ENCODE peak calls at places on chromosomes 3 and 15, in eight cellular contexts. One of them, this sample, is unnamed.

GRCh38 chr3:27681249-27681748 is 40.8 kb downstream of the EOMES start:
- DNase-seq in hypothalamus: no peak
- DNase-seq in effector memory CD8-positive, alpha-beta T cell: peak; percentile 35
- DNase-seq in AG09309: peak; percentile 82
- DNase-seq in mucosa of gallbladder: no peak
- DNase-seq in neuronal stem cell: peak; percentile 50
- DNase-seq in CD8-positive, alpha-beta T cell: no peak
- DNase-seq in ovary: no peak
- DNase-seq in this sample: no peak

GRCh38 chr15:70030851-70031645 is 66.7 kb downstream of the TLE3 start:
- DNase-seq in hypothalamus: no peak
- DNase-seq in mucosa of gallbladder: no peak
- DNase-seq in AG09309: no peak
- DNase-seq in neuronal stem cell: no peak
- DNase-seq in effector memory CD8-positive, alpha-beta T cell: no peak
- DNase-seq in ovary: peak; percentile 17
- DNase-seq in CD8-positive, alpha-beta T cell: no peak
- DNase-seq in this sample: peak; percentile 46

GRCh38 chr15:49675051-49675450 is 54.2 kb downstream of the DTWD1 start:
- DNase-seq in effector memory CD8-positive, alpha-beta T cell: no peak
- DNase-seq in mucosa of gallbladder: no peak
- DNase-seq in neuronal stem cell: no peak
- DNase-seq in AG09309: peak; percentile 67
- DNase-seq in ovary: no peak
- DNase-seq in hypothalamus: no peak
- DNase-seq in CD8-positive, alpha-beta T cell: no peak
- DNase-seq in this sample: no peak

GRCh38 chr3:101119535-101119934 is 126.3 kb upstream of the ABI3BP start:
- DNase-seq in effector memory CD8-positive, alpha-beta T cell: no peak
- DNase-seq in hypothalamus: no peak
- DNase-seq in neuronal stem cell: no peak
- DNase-seq in ovary: no peak
- DNase-seq in mucosa of gallbladder: no peak
- DNase-seq in CD8-positive, alpha-beta T cell: no peak
- DNase-seq in AG09309: peak; percentile 62
- DNase-seq in this sample: no peak

GRCh38 chr3:75089831-75090230 is 475.4 kb upstream of the CNTN3 start:
- DNase-seq in hypothalamus: no peak
- DNase-seq in ovary: no peak
- DNase-seq in effector memory CD8-positive, alpha-beta T cell: no peak
- DNase-seq in mucosa of gallbladder: no peak
- DNase-seq in neuronal stem cell: no peak
- DNase-seq in CD8-positive, alpha-beta T cell: no peak
- DNase-seq in AG09309: no peak
- DNase-seq in this sample: no peak

GRCh38 chr3:9430733-9431132 is 33.3 kb downstream of the SETD5 start:
- DNase-seq in mucosa of gallbladder: no peak
- DNase-seq in CD8-positive, alpha-beta T cell: no peak
- DNase-seq in effector memory CD8-positive, alpha-beta T cell: no peak
- DNase-seq in neuronal stem cell: no peak
- DNase-seq in hypothalamus: no peak
- DNase-seq in ovary: no peak
- DNase-seq in AG09309: no peak
- DNase-seq in this sample: no peak

GRCh38 chr3:37272743-37273142 is 98.4 kb upstream of the LRRFIP2 start:
- DNase-seq in AG09309: no peak
- DNase-seq in mucosa of gallbladder: no peak
- DNase-seq in neuronal stem cell: no peak
- DNase-seq in ovary: no peak
- DNase-seq in hypothalamus: no peak
- DNase-seq in CD8-positive, alpha-beta T cell: no peak
- DNase-seq in effector memory CD8-positive, alpha-beta T cell: no peak
- DNase-seq in this sample: no peak

GRCh38 chr3:63967675-63968611 is 55.4 kb downstream of the PSMD6 start:
- DNase-seq in hypothalamus: no peak
- DNase-seq in neuronal stem cell: no peak
- DNase-seq in ovary: peak; percentile 65
- DNase-seq in AG09309: no peak
- DNase-seq in effector memory CD8-positive, alpha-beta T cell: peak; percentile 47
- DNase-seq in mucosa of gallbladder: peak; percentile 59
- DNase-seq in CD8-positive, alpha-beta T cell: peak; percentile 21
- DNase-seq in this sample: peak; percentile 76

GRCh38 chr3:50816896-50817295 is 142.2 kb downstream of the DOCK3 start:
- DNase-seq in effector memory CD8-positive, alpha-beta T cell: no peak
- DNase-seq in AG09309: no peak
- DNase-seq in CD8-positive, alpha-beta T cell: no peak
- DNase-seq in mucosa of gallbladder: no peak
- DNase-seq in neuronal stem cell: no peak
- DNase-seq in ovary: no peak
- DNase-seq in hypothalamus: no peak
- DNase-seq in this sample: no peak

GRCh38 chr15:68410466-68411200 is 21.3 kb downstream of the ITGA11 start:
- DNase-seq in mucosa of gallbladder: peak; percentile 4
- DNase-seq in CD8-positive, alpha-beta T cell: no peak
- DNase-seq in effector memory CD8-positive, alpha-beta T cell: no peak
- DNase-seq in AG09309: no peak
- DNase-seq in ovary: no peak
- DNase-seq in hypothalamus: no peak
- DNase-seq in neuronal stem cell: no peak
- DNase-seq in this sample: peak; percentile 12

GRCh38 chr3:69122398-69122797 is at the start of gene LMOD3:
- DNase-seq in neuronal stem cell: no peak
- DNase-seq in effector memory CD8-positive, alpha-beta T cell: no peak
- DNase-seq in AG09309: no peak
- DNase-seq in CD8-positive, alpha-beta T cell: no peak
- DNase-seq in hypothalamus: no peak
- DNase-seq in ovary: no peak
- DNase-seq in mucosa of gallbladder: no peak
- DNase-seq in this sample: no peak

GRCh38 chr3:143348486-143349327 is 229.1 kb downstream of the CHST2 start:
- DNase-seq in CD8-positive, alpha-beta T cell: no peak
- DNase-seq in hypothalamus: no peak
- DNase-seq in mucosa of gallbladder: no peak
- DNase-seq in neuronal stem cell: no peak
- DNase-seq in AG09309: no peak
- DNase-seq in effector memory CD8-positive, alpha-beta T cell: no peak
- DNase-seq in ovary: no peak
- DNase-seq in this sample: no peak

GRCh38 chr3:126846316-126846715 is 136.6 kb upstream of the PLXNA1 start:
- DNase-seq in effector memory CD8-positive, alpha-beta T cell: no peak
- DNase-seq in hypothalamus: no peak
- DNase-seq in ovary: no peak
- DNase-seq in neuronal stem cell: no peak
- DNase-seq in AG09309: peak; percentile 20
- DNase-seq in mucosa of gallbladder: no peak
- DNase-seq in CD8-positive, alpha-beta T cell: no peak
- DNase-seq in this sample: no peak

GRCh38 chr3:108239082-108239481 is 16.9 kb upstream of the IFT57 start:
- DNase-seq in ovary: no peak
- DNase-seq in mucosa of gallbladder: no peak
- DNase-seq in hypothalamus: no peak
- DNase-seq in neuronal stem cell: no peak
- DNase-seq in AG09309: no peak
- DNase-seq in CD8-positive, alpha-beta T cell: no peak
- DNase-seq in effector memory CD8-positive, alpha-beta T cell: no peak
- DNase-seq in this sample: no peak

GRCh38 chr3:30913176-30913575 is 18.7 kb upstream of the GADL1 start:
- DNase-seq in CD8-positive, alpha-beta T cell: no peak
- DNase-seq in neuronal stem cell: no peak
- DNase-seq in effector memory CD8-positive, alpha-beta T cell: no peak
- DNase-seq in hypothalamus: no peak
- DNase-seq in mucosa of gallbladder: no peak
- DNase-seq in ovary: no peak
- DNase-seq in AG09309: peak; percentile 57
- DNase-seq in this sample: no peak

GRCh38 chr15:90530250-90531051 is 728 bp downstream of the CRTC3 start:
- DNase-seq in effector memory CD8-positive, alpha-beta T cell: peak; percentile 39
- DNase-seq in ovary: peak; percentile 80
- DNase-seq in AG09309: no peak
- DNase-seq in neuronal stem cell: peak; percentile 17
- DNase-seq in CD8-positive, alpha-beta T cell: no peak
- DNase-seq in mucosa of gallbladder: peak; percentile 24
- DNase-seq in hypothalamus: peak; percentile 66
- DNase-seq in this sample: peak; percentile 34

GRCh38 chr3:178421069-178421468 is 115.2 kb upstream of the KCNMB2 start:
- DNase-seq in AG09309: no peak
- DNase-seq in neuronal stem cell: no peak
- DNase-seq in hypothalamus: no peak
- DNase-seq in effector memory CD8-positive, alpha-beta T cell: no peak
- DNase-seq in ovary: no peak
- DNase-seq in mucosa of gallbladder: no peak
- DNase-seq in CD8-positive, alpha-beta T cell: no peak
- DNase-seq in this sample: no peak

GRCh38 chr3:45105855-45106655 is 40.1 kb downstream of the CDCP1 start:
- DNase-seq in AG09309: peak; percentile 82
- DNase-seq in ovary: no peak
- DNase-seq in effector memory CD8-positive, alpha-beta T cell: peak; percentile 46
- DNase-seq in hypothalamus: no peak
- DNase-seq in CD8-positive, alpha-beta T cell: peak; percentile 18
- DNase-seq in mucosa of gallbladder: no peak
- DNase-seq in neuronal stem cell: no peak
- DNase-seq in this sample: no peak

GRCh38 chr15:57134877-57135276 is 216.4 kb downstream of the TCF12 start:
- DNase-seq in AG09309: no peak
- DNase-seq in CD8-positive, alpha-beta T cell: no peak
- DNase-seq in effector memory CD8-positive, alpha-beta T cell: no peak
- DNase-seq in neuronal stem cell: no peak
- DNase-seq in ovary: no peak
- DNase-seq in hypothalamus: no peak
- DNase-seq in mucosa of gallbladder: no peak
- DNase-seq in this sample: no peak